ENCODE peak calls at places on chromosome 11, in ten cellular contexts. F, A, V, Y, H, U, P, G, E and N are unnamed samples.

GRCh38 chr11:78417888-78418583 is 416 bp upstream of the GAB2 start:
- DNase-seq in P (peak), A (peak), V (peak), U (peak), F (peak), G (peak), Y (peak), E (peak), H (no peak), N (no peak)

GRCh38 chr11:47508595-47509555 is 44.1 kb downstream of the CELF1 start:
- DNase-seq in P (no peak), F (no peak), V (peak), A (no peak), E (no peak), U (peak), H (no peak), Y (peak), G (no peak), N (no peak)

GRCh38 chr11:118398797-118399564 is 2.4 kb upstream of the ATP5MG start:
- DNase-seq in P (peak), U (no peak), Y (peak), G (no peak), F (peak), A (no peak), V (no peak), H (no peak), E (no peak), N (no peak)

GRCh38 chr11:17744151-17744940 is 9.8 kb downstream of the KCNC1 start:
- DNase-seq in G (no peak), V (no peak), E (no peak), U (no peak), A (no peak), Y (no peak), H (no peak), P (peak), F (no peak), N (no peak)

GRCh38 chr11:115848080-115848479 is 343.9 kb upstream of the CADM1 start:
- DNase-seq in G (no peak), F (no peak), A (no peak), H (no peak), Y (no peak), P (no peak), V (no peak), U (peak), E (peak), N (no peak)

GRCh38 chr11:12273618-12273995 is 103.8 kb upstream of the PARVA start:
- DNase-seq in A (no peak), P (no peak), V (peak), H (no peak), E (no peak), F (no peak), G (peak), U (no peak), Y (no peak), N (no peak)

GRCh38 chr11:119681537-119681936 is 47.5 kb downstream of the NECTIN1 start:
- DNase-seq in V (no peak), U (no peak), F (no peak), P (no peak), A (no peak), E (no peak), G (no peak), H (no peak), Y (no peak), N (no peak)

GRCh38 chr11:848380-848931 is 5.8 kb downstream of the TSPAN4 start:
- DNase-seq in E (peak), A (no peak), H (no peak), F (peak), U (peak), Y (peak), V (peak), P (no peak), G (no peak), N (no peak)

GRCh38 chr11:118649941-118650340 is 29.5 kb downstream of the TREH start:
- DNase-seq in V (no peak), H (no peak), A (no peak), P (no peak), F (no peak), E (no peak), G (no peak), Y (no peak), U (peak), N (no peak)

GRCh38 chr11:72238040-72238450 is 5.9 kb downstream of the PHOX2A start:
- DNase-seq in H (no peak), Y (peak), A (peak), F (peak), P (peak), U (peak), E (peak), G (peak), V (peak), N (peak)

GRCh38 chr11:36092314-36093030 is 148.6 kb downstream of the LDLRAD3 start:
- DNase-seq in Y (no peak), A (no peak), H (no peak), E (peak), U (no peak), F (no peak), P (no peak), G (no peak), V (no peak), N (no peak)

GRCh38 chr11:2927851-2928604 is 1.2 kb downstream of the PHLDA2 start:
- DNase-seq in F (no peak), V (peak), H (no peak), U (no peak), E (no peak), A (peak), G (no peak), Y (no peak), P (peak), N (no peak)

GRCh38 chr11:120056301-120057027 is 81.4 kb downstream of the TRIM29 start:
- DNase-seq in F (no peak), Y (no peak), H (no peak), V (no peak), P (no peak), U (no peak), E (no peak), A (no peak), G (no peak), N (no peak)

GRCh38 chr11:16365456-16366355 is 9.4 kb upstream of the SOX6 start:
- DNase-seq in F (no peak), H (no peak), P (peak), Y (no peak), V (no peak), U (no peak), E (no peak), G (no peak), A (no peak), N (no peak)

GRCh38 chr11:133249065-133249464 is 283.2 kb downstream of the OPCML start:
- DNase-seq in E (no peak), F (no peak), U (no peak), H (no peak), P (no peak), V (no peak), G (no peak), A (no peak), Y (no peak), N (no peak)
- TF ChIP-seq CTCF in E (no peak), F (no peak), U (no peak), H (no peak), P (no peak), V (no peak), G (no peak), A (no peak), Y (no peak), N (no peak)

GRCh38 chr11:65539401-65540289 is 14.8 kb downstream of the SCYL1 start:
- DNase-seq in A (peak), V (peak), P (no peak), U (no peak), G (no peak), E (peak), F (peak), Y (no peak), H (no peak), N (no peak)
- H3K4me3 ChIP-seq in A (peak), V (peak), P (peak), U (no peak), G (no peak), E (peak), F (peak), Y (peak), H (peak), N (peak)

GRCh38 chr11:110447897-110448522 is 18.3 kb downstream of the FDX1 start:
- DNase-seq in E (peak), H (no peak), P (peak), G (no peak), F (peak), A (no peak), Y (peak), V (no peak), U (no peak), N (no peak)
- TF ChIP-seq CTCF in E (peak), H (no peak), P (no peak), G (no peak), F (peak), A (peak), Y (peak), V (peak), U (peak), N (peak)

GRCh38 chr11:14503023-14503422 is 3.4 kb upstream of the COPB1 start:
- DNase-seq in Y (no peak), G (no peak), V (no peak), F (no peak), U (no peak), A (no peak), H (peak), P (peak), E (no peak), N (no peak)

GRCh38 chr11:14500181-14500651 is 605 bp upstream of the COPB1 start:
- DNase-seq in E (peak), H (peak), A (no peak), Y (peak), F (peak), G (peak), V (peak), U (peak), P (peak), N (no peak)

GRCh38 chr11:14499178-14499559 is 442 bp downstream of the COPB1 start:
- DNase-seq in Y (peak), A (no peak), F (peak), G (no peak), P (peak), E (peak), V (peak), U (peak), H (no peak), N (no peak)

GRCh38 chr11:14502039-14502438 is 2.4 kb upstream of the COPB1 start:
- DNase-seq in E (no peak), A (no peak), Y (no peak), P (no peak), V (no peak), U (no peak), G (no peak), F (no peak), H (no peak), N (no peak)

GRCh38 chr11:14499560-14500180 is at the start of gene COPB1:
- DNase-seq in F (peak), P (peak), G (peak), Y (peak), H (peak), E (peak), A (peak), U (peak), V (peak), N (peak)
- H3K4me3 ChIP-seq in F (peak), P (peak), G (peak), Y (peak), H (peak), E (peak), A (peak), U (peak), V (peak), N (peak)

DNA sequence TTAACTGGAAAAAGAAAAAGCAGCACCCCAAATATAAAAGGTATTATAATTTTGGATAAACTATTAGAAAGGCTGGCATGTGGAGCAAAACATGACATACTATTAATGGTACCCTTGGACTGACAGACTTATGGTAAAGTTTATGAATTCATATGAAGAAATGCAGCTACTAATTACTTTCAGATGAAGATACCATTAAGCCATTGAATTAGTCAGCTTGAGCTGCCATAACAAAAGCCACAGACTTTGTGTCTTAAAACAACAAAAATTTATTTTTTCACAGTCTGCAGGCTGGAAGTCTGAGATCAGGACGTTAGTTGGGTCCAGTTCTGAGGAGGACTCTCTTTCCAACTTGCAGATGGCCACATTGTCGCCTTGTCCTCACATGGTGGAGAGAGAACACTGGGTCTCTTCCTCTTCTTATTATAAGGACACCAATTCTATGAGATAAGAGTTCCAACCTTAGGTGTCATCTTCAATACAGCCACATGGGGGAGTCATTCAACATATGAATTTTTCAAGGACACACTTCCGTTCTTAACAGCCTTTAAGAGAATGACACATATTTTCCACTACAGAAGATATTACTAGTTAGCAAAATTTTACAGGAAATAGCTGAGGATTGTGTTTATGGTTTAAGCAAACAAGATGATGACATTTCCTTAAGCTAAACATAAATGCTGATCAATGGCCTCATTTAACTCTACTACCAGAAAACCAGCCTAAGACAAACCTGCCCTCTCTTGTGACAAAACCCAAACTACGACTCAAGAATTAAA is 56.1 kb downstream of the DCUN1D5 start:
- DNase-seq in V (peak), U (peak), E (peak), A (no peak), H (peak), G (peak), F (peak), Y (peak), P (peak), N (peak)
- TF ChIP-seq CTCF in V (peak), U (peak), E (peak), A (peak), H (peak), G (peak), F (peak), Y (peak), P (peak), N (peak)

GRCh38 chr11:96254854-96255253 is 88.1 kb downstream of the MAML2 start:
- DNase-seq in U (no peak), F (no peak), Y (no peak), V (no peak), P (no peak), H (no peak), A (peak), G (no peak), E (no peak), N (no peak)
- H3K4me3 ChIP-seq in U (no peak), F (no peak), Y (no peak), V (no peak), P (no peak), H (no peak), A (no peak), G (no peak), E (no peak), N (no peak)

GRCh38 chr11:7538466-7539454 is 25.0 kb downstream of the PPFIBP2 start:
- DNase-seq in F (no peak), G (no peak), H (no peak), U (no peak), E (no peak), A (no peak), P (no peak), Y (no peak), V (no peak), N (no peak)

GRCh38 chr11:7540830-7541555 is 27.2 kb downstream of the PPFIBP2 start:
- DNase-seq in E (no peak), H (no peak), P (no peak), U (no peak), Y (no peak), A (no peak), F (no peak), V (no peak), G (no peak), N (no peak)

GRCh38 chr11:7537260-7537659 is 23.5 kb downstream of the PPFIBP2 start:
- DNase-seq in G (no peak), A (no peak), V (no peak), U (no peak), E (no peak), Y (no peak), F (no peak), P (no peak), H (no peak), N (no peak)

GRCh38 chr11:7536102-7536501 is 22.3 kb downstream of the PPFIBP2 start:
- DNase-seq in P (no peak), Y (no peak), F (no peak), G (no peak), V (no peak), E (peak), U (peak), A (no peak), H (no peak), N (no peak)

GRCh38 chr11:7538023-7538422 is 24.2 kb downstream of the PPFIBP2 start:
- DNase-seq in F (no peak), H (no peak), E (no peak), V (no peak), U (no peak), P (no peak), Y (no peak), G (no peak), A (no peak), N (no peak)
- TF ChIP-seq CTCF in F (no peak), H (no peak), E (no peak), V (no peak), U (no peak), P (no peak), Y (no peak), G (no peak), A (no peak), N (no peak)

GRCh38 chr11:58578635-58579191 is at the start of gene ZFP91:
- DNase-seq in H (peak), P (peak), E (peak), V (peak), G (peak), F (peak), Y (peak), U (peak), A (peak), N (peak)

GRCh38 chr11:58579192-58580129 is 598 bp downstream of the ZFP91 start:
- DNase-seq in U (peak), F (peak), V (peak), E (peak), H (no peak), P (peak), G (peak), A (peak), Y (peak), N (peak)

GRCh38 chr11:58582437-58582836 is 3.6 kb downstream of the ZFP91 start:
- DNase-seq in Y (no peak), G (no peak), U (no peak), H (no peak), E (no peak), V (no peak), A (no peak), P (no peak), F (no peak), N (no peak)

GRCh38 chr11:58578136-58578634 is 678 bp upstream of the ZFP91 start:
- DNase-seq in U (peak), G (peak), E (peak), A (peak), P (peak), F (peak), Y (peak), H (peak), V (peak), N (peak)

GRCh38 chr11:58580311-58580710 is 1.4 kb downstream of the ZFP91 start:
- DNase-seq in P (no peak), H (no peak), A (no peak), E (no peak), V (no peak), U (no peak), G (no peak), F (no peak), Y (no peak), N (no peak)
- H3K4me3 ChIP-seq in P (peak), H (peak), A (peak), E (peak), V (peak), U (peak), G (no peak), F (peak), Y (peak), N (peak)